ENCODE peak calls at places on chromosomes 16 and 17, in five cellular contexts. One of them, this sample, is unnamed.

GRCh38 chr17:49101054-49101534 is 31.5 kb upstream of the B4GALNT2 start:
- DNase-seq in stimulated activated CD4-positive, alpha-beta T cell treated with anti-CD3 and anti-CD28 coated beads, TNF-alpha, amount 100 ng/mL, for 1 hour: no peak
- DNase-seq in naive thymus-derived CD8-positive, alpha-beta T cell: no peak
- DNase-seq in glutamatergic neuron: no peak
- DNase-seq in dorsolateral prefrontal cortex: no peak
- DNase-seq in this sample: peak

GRCh38 chr17:41695954-41696720 is 7.5 kb downstream of the EIF1 start:
- DNase-seq in stimulated activated CD4-positive, alpha-beta T cell treated with anti-CD3 and anti-CD28 coated beads, TNF-alpha, amount 100 ng/mL, for 1 hour: peak
- DNase-seq in glutamatergic neuron: peak
- DNase-seq in dorsolateral prefrontal cortex: peak
- DNase-seq in naive thymus-derived CD8-positive, alpha-beta T cell: peak
- DNase-seq in this sample: peak

GRCh38 chr16:27402964-27403600 is 1.1 kb downstream of the IL21R start:
- DNase-seq in glutamatergic neuron: peak
- DNase-seq in naive thymus-derived CD8-positive, alpha-beta T cell: peak
- DNase-seq in stimulated activated CD4-positive, alpha-beta T cell treated with anti-CD3 and anti-CD28 coated beads, TNF-alpha, amount 100 ng/mL, for 1 hour: no peak
- DNase-seq in dorsolateral prefrontal cortex: no peak
- DNase-seq in this sample: no peak

GRCh38 chr17:75639327-75639726 is 6.1 kb downstream of the SMIM5 start:
- DNase-seq in naive thymus-derived CD8-positive, alpha-beta T cell: no peak
- DNase-seq in glutamatergic neuron: no peak
- DNase-seq in dorsolateral prefrontal cortex: no peak
- DNase-seq in stimulated activated CD4-positive, alpha-beta T cell treated with anti-CD3 and anti-CD28 coated beads, TNF-alpha, amount 100 ng/mL, for 1 hour: no peak
- DNase-seq in this sample: no peak

GRCh38 chr16:68227183-68227793 is 8.6 kb downstream of the ESRP2 start:
- DNase-seq in naive thymus-derived CD8-positive, alpha-beta T cell: no peak
- DNase-seq in dorsolateral prefrontal cortex: no peak
- DNase-seq in glutamatergic neuron: no peak
- DNase-seq in stimulated activated CD4-positive, alpha-beta T cell treated with anti-CD3 and anti-CD28 coated beads, TNF-alpha, amount 100 ng/mL, for 1 hour: no peak
- DNase-seq in this sample: no peak

GRCh38 chr16:60413969-60414368 is 1622.3 kb downstream of the CDH8 start:
- DNase-seq in naive thymus-derived CD8-positive, alpha-beta T cell: no peak
- DNase-seq in dorsolateral prefrontal cortex: no peak
- DNase-seq in stimulated activated CD4-positive, alpha-beta T cell treated with anti-CD3 and anti-CD28 coated beads, TNF-alpha, amount 100 ng/mL, for 1 hour: no peak
- DNase-seq in glutamatergic neuron: no peak
- DNase-seq in this sample: no peak

GRCh38 chr16:5604770-5605169 is 507.2 kb upstream of the EEF2KMT start:
- DNase-seq in stimulated activated CD4-positive, alpha-beta T cell treated with anti-CD3 and anti-CD28 coated beads, TNF-alpha, amount 100 ng/mL, for 1 hour: no peak
- DNase-seq in dorsolateral prefrontal cortex: peak
- DNase-seq in glutamatergic neuron: no peak
- DNase-seq in naive thymus-derived CD8-positive, alpha-beta T cell: no peak
- DNase-seq in this sample: no peak

GRCh38 chr17:67992541-67993152 is 3.6 kb downstream of the C17orf58 start:
- DNase-seq in dorsolateral prefrontal cortex: no peak
- DNase-seq in glutamatergic neuron: no peak
- DNase-seq in naive thymus-derived CD8-positive, alpha-beta T cell: no peak
- DNase-seq in stimulated activated CD4-positive, alpha-beta T cell treated with anti-CD3 and anti-CD28 coated beads, TNF-alpha, amount 100 ng/mL, for 1 hour: no peak
- DNase-seq in this sample: no peak

GRCh38 chr16:30186782-30187555 is 3.6 kb downstream of the CORO1A start:
- DNase-seq in stimulated activated CD4-positive, alpha-beta T cell treated with anti-CD3 and anti-CD28 coated beads, TNF-alpha, amount 100 ng/mL, for 1 hour: peak
- DNase-seq in dorsolateral prefrontal cortex: no peak
- DNase-seq in naive thymus-derived CD8-positive, alpha-beta T cell: peak
- DNase-seq in glutamatergic neuron: peak
- DNase-seq in this sample: peak

GRCh38 chr17:77433385-77434135 is 292.8 kb downstream of the SEC14L1 start:
- DNase-seq in stimulated activated CD4-positive, alpha-beta T cell treated with anti-CD3 and anti-CD28 coated beads, TNF-alpha, amount 100 ng/mL, for 1 hour: no peak
- DNase-seq in glutamatergic neuron: no peak
- DNase-seq in naive thymus-derived CD8-positive, alpha-beta T cell: no peak
- DNase-seq in dorsolateral prefrontal cortex: no peak
- DNase-seq in this sample: peak

GRCh38 chr17:13728751-13729150 is 127.0 kb upstream of the HS3ST3A1 start:
- DNase-seq in glutamatergic neuron: no peak
- DNase-seq in dorsolateral prefrontal cortex: no peak
- DNase-seq in stimulated activated CD4-positive, alpha-beta T cell treated with anti-CD3 and anti-CD28 coated beads, TNF-alpha, amount 100 ng/mL, for 1 hour: no peak
- DNase-seq in naive thymus-derived CD8-positive, alpha-beta T cell: no peak
- DNase-seq in this sample: no peak

GRCh38 chr17:66416207-66416940 is 114.0 kb downstream of the PRKCA start:
- DNase-seq in glutamatergic neuron: no peak
- DNase-seq in stimulated activated CD4-positive, alpha-beta T cell treated with anti-CD3 and anti-CD28 coated beads, TNF-alpha, amount 100 ng/mL, for 1 hour: no peak
- DNase-seq in dorsolateral prefrontal cortex: no peak
- DNase-seq in naive thymus-derived CD8-positive, alpha-beta T cell: no peak
- DNase-seq in this sample: peak

GRCh38 chr17:41360291-41360995 is 9.2 kb downstream of the KRT33B start:
- DNase-seq in glutamatergic neuron: no peak
- DNase-seq in stimulated activated CD4-positive, alpha-beta T cell treated with anti-CD3 and anti-CD28 coated beads, TNF-alpha, amount 100 ng/mL, for 1 hour: no peak
- DNase-seq in naive thymus-derived CD8-positive, alpha-beta T cell: no peak
- DNase-seq in dorsolateral prefrontal cortex: no peak
- DNase-seq in this sample: peak

GRCh38 chr16:85353839-85354622 is 241.8 kb upstream of the CIBAR2 start:
- DNase-seq in stimulated activated CD4-positive, alpha-beta T cell treated with anti-CD3 and anti-CD28 coated beads, TNF-alpha, amount 100 ng/mL, for 1 hour: no peak
- DNase-seq in glutamatergic neuron: no peak
- DNase-seq in naive thymus-derived CD8-positive, alpha-beta T cell: no peak
- DNase-seq in dorsolateral prefrontal cortex: no peak
- DNase-seq in this sample: no peak

GRCh38 chr16:56609463-56609921 is 1.1 kb downstream of the MT2A start:
- DNase-seq in naive thymus-derived CD8-positive, alpha-beta T cell: peak
- DNase-seq in dorsolateral prefrontal cortex: peak
- DNase-seq in stimulated activated CD4-positive, alpha-beta T cell treated with anti-CD3 and anti-CD28 coated beads, TNF-alpha, amount 100 ng/mL, for 1 hour: peak
- DNase-seq in glutamatergic neuron: no peak
- DNase-seq in this sample: peak

GRCh38 chr17:15966879-15967248 is 21.9 kb downstream of the ADORA2B start:
- DNase-seq in naive thymus-derived CD8-positive, alpha-beta T cell: no peak
- DNase-seq in stimulated activated CD4-positive, alpha-beta T cell treated with anti-CD3 and anti-CD28 coated beads, TNF-alpha, amount 100 ng/mL, for 1 hour: no peak
- DNase-seq in dorsolateral prefrontal cortex: no peak
- DNase-seq in glutamatergic neuron: no peak
- DNase-seq in this sample: no peak

GRCh38 chr17:39763046-39763800 is 25.5 kb downstream of the GRB7 start:
- DNase-seq in stimulated activated CD4-positive, alpha-beta T cell treated with anti-CD3 and anti-CD28 coated beads, TNF-alpha, amount 100 ng/mL, for 1 hour: no peak
- DNase-seq in glutamatergic neuron: no peak
- DNase-seq in dorsolateral prefrontal cortex: no peak
- DNase-seq in naive thymus-derived CD8-positive, alpha-beta T cell: no peak
- DNase-seq in this sample: no peak

GRCh38 chr16:47592232-47592631 is 131.1 kb downstream of the PHKB start:
- DNase-seq in stimulated activated CD4-positive, alpha-beta T cell treated with anti-CD3 and anti-CD28 coated beads, TNF-alpha, amount 100 ng/mL, for 1 hour: no peak
- DNase-seq in naive thymus-derived CD8-positive, alpha-beta T cell: no peak
- DNase-seq in dorsolateral prefrontal cortex: no peak
- DNase-seq in glutamatergic neuron: no peak
- DNase-seq in this sample: no peak

GRCh38 chr17:59842901-59843652 is 49.7 kb downstream of the TUBD1 start:
- DNase-seq in stimulated activated CD4-positive, alpha-beta T cell treated with anti-CD3 and anti-CD28 coated beads, TNF-alpha, amount 100 ng/mL, for 1 hour: no peak
- DNase-seq in naive thymus-derived CD8-positive, alpha-beta T cell: no peak
- DNase-seq in glutamatergic neuron: no peak
- DNase-seq in dorsolateral prefrontal cortex: no peak
- DNase-seq in this sample: peak

GRCh38 chr17:38730526-38731379 is 612 bp downstream of the CISD3 start:
- DNase-seq in dorsolateral prefrontal cortex: peak
- DNase-seq in stimulated activated CD4-positive, alpha-beta T cell treated with anti-CD3 and anti-CD28 coated beads, TNF-alpha, amount 100 ng/mL, for 1 hour: no peak
- DNase-seq in naive thymus-derived CD8-positive, alpha-beta T cell: no peak
- DNase-seq in glutamatergic neuron: peak
- DNase-seq in this sample: peak

GRCh38 chr16:17509194-17509593 is 38.4 kb upstream of the XYLT1 start:
- DNase-seq in stimulated activated CD4-positive, alpha-beta T cell treated with anti-CD3 and anti-CD28 coated beads, TNF-alpha, amount 100 ng/mL, for 1 hour: no peak
- DNase-seq in dorsolateral prefrontal cortex: no peak
- DNase-seq in naive thymus-derived CD8-positive, alpha-beta T cell: no peak
- DNase-seq in glutamatergic neuron: no peak
- DNase-seq in this sample: no peak

GRCh38 chr16:87602005-87602790 is at the start of gene JPH3:
- DNase-seq in stimulated activated CD4-positive, alpha-beta T cell treated with anti-CD3 and anti-CD28 coated beads, TNF-alpha, amount 100 ng/mL, for 1 hour: no peak
- DNase-seq in naive thymus-derived CD8-positive, alpha-beta T cell: no peak
- DNase-seq in dorsolateral prefrontal cortex: peak
- DNase-seq in glutamatergic neuron: peak
- DNase-seq in this sample: no peak

GRCh38 chr17:4950757-4951204 is at the start of gene ENO3:
- DNase-seq in stimulated activated CD4-positive, alpha-beta T cell treated with anti-CD3 and anti-CD28 coated beads, TNF-alpha, amount 100 ng/mL, for 1 hour: no peak
- DNase-seq in naive thymus-derived CD8-positive, alpha-beta T cell: no peak
- DNase-seq in dorsolateral prefrontal cortex: no peak
- DNase-seq in glutamatergic neuron: peak
- DNase-seq in this sample: no peak

GRCh38 chr16:77288222-77288621 is 89.0 kb downstream of the SYCE1L start:
- DNase-seq in naive thymus-derived CD8-positive, alpha-beta T cell: no peak
- DNase-seq in glutamatergic neuron: no peak
- DNase-seq in stimulated activated CD4-positive, alpha-beta T cell treated with anti-CD3 and anti-CD28 coated beads, TNF-alpha, amount 100 ng/mL, for 1 hour: no peak
- DNase-seq in dorsolateral prefrontal cortex: no peak
- DNase-seq in this sample: no peak

GRCh38 chr17:60501589-60501988 is 24.5 kb downstream of the APPBP2 start:
- DNase-seq in naive thymus-derived CD8-positive, alpha-beta T cell: no peak
- DNase-seq in dorsolateral prefrontal cortex: no peak
- DNase-seq in glutamatergic neuron: no peak
- DNase-seq in stimulated activated CD4-positive, alpha-beta T cell treated with anti-CD3 and anti-CD28 coated beads, TNF-alpha, amount 100 ng/mL, for 1 hour: no peak
- DNase-seq in this sample: no peak

GRCh38 chr16:77414752-77415231 is 20.0 kb downstream of the ADAMTS18 start:
- DNase-seq in dorsolateral prefrontal cortex: no peak
- DNase-seq in stimulated activated CD4-positive, alpha-beta T cell treated with anti-CD3 and anti-CD28 coated beads, TNF-alpha, amount 100 ng/mL, for 1 hour: no peak
- DNase-seq in glutamatergic neuron: no peak
- DNase-seq in naive thymus-derived CD8-positive, alpha-beta T cell: no peak
- DNase-seq in this sample: no peak

GRCh38 chr17:57534863-57535651 is 210.0 kb downstream of the CCDC182 start:
- DNase-seq in dorsolateral prefrontal cortex: no peak
- DNase-seq in stimulated activated CD4-positive, alpha-beta T cell treated with anti-CD3 and anti-CD28 coated beads, TNF-alpha, amount 100 ng/mL, for 1 hour: no peak
- DNase-seq in glutamatergic neuron: no peak
- DNase-seq in naive thymus-derived CD8-positive, alpha-beta T cell: no peak
- DNase-seq in this sample: no peak

GRCh38 chr16:90023078-90023447 is 3.8 kb upstream of the DBNDD1 start:
- DNase-seq in stimulated activated CD4-positive, alpha-beta T cell treated with anti-CD3 and anti-CD28 coated beads, TNF-alpha, amount 100 ng/mL, for 1 hour: no peak
- DNase-seq in naive thymus-derived CD8-positive, alpha-beta T cell: no peak
- DNase-seq in dorsolateral prefrontal cortex: no peak
- DNase-seq in glutamatergic neuron: no peak
- DNase-seq in this sample: peak

GRCh38 chr16:31182391-31182790 is 2.5 kb downstream of the FUS start:
- DNase-seq in dorsolateral prefrontal cortex: no peak
- DNase-seq in stimulated activated CD4-positive, alpha-beta T cell treated with anti-CD3 and anti-CD28 coated beads, TNF-alpha, amount 100 ng/mL, for 1 hour: no peak
- DNase-seq in naive thymus-derived CD8-positive, alpha-beta T cell: no peak
- DNase-seq in glutamatergic neuron: no peak
- DNase-seq in this sample: no peak

GRCh38 chr17:45086865-45087495 is 25.9 kb downstream of the NMT1 start:
- DNase-seq in stimulated activated CD4-positive, alpha-beta T cell treated with anti-CD3 and anti-CD28 coated beads, TNF-alpha, amount 100 ng/mL, for 1 hour: no peak
- DNase-seq in naive thymus-derived CD8-positive, alpha-beta T cell: no peak
- DNase-seq in glutamatergic neuron: no peak
- DNase-seq in dorsolateral prefrontal cortex: no peak
- DNase-seq in this sample: no peak

GRCh38 chr17:48571024-48571818 is 6.9 kb downstream of the HOXB4 start:
- DNase-seq in dorsolateral prefrontal cortex: no peak
- DNase-seq in naive thymus-derived CD8-positive, alpha-beta T cell: no peak
- DNase-seq in glutamatergic neuron: no peak
- DNase-seq in stimulated activated CD4-positive, alpha-beta T cell treated with anti-CD3 and anti-CD28 coated beads, TNF-alpha, amount 100 ng/mL, for 1 hour: no peak
- DNase-seq in this sample: no peak

GRCh38 chr16:52435573-52435972 is 111.4 kb downstream of the TOX3 start:
- DNase-seq in stimulated activated CD4-positive, alpha-beta T cell treated with anti-CD3 and anti-CD28 coated beads, TNF-alpha, amount 100 ng/mL, for 1 hour: no peak
- DNase-seq in dorsolateral prefrontal cortex: no peak
- DNase-seq in naive thymus-derived CD8-positive, alpha-beta T cell: no peak
- DNase-seq in glutamatergic neuron: peak
- DNase-seq in this sample: no peak

GRCh38 chr17:64572682-64573154 is 65.9 kb downstream of the CEP95 start:
- DNase-seq in dorsolateral prefrontal cortex: no peak
- DNase-seq in stimulated activated CD4-positive, alpha-beta T cell treated with anti-CD3 and anti-CD28 coated beads, TNF-alpha, amount 100 ng/mL, for 1 hour: no peak
- DNase-seq in glutamatergic neuron: no peak
- DNase-seq in naive thymus-derived CD8-positive, alpha-beta T cell: no peak
- DNase-seq in this sample: no peak

GRCh38 chr17:77437017-77437416 is 296.2 kb downstream of the SEC14L1 start:
- DNase-seq in dorsolateral prefrontal cortex: no peak
- DNase-seq in stimulated activated CD4-positive, alpha-beta T cell treated with anti-CD3 and anti-CD28 coated beads, TNF-alpha, amount 100 ng/mL, for 1 hour: no peak
- DNase-seq in naive thymus-derived CD8-positive, alpha-beta T cell: no peak
- DNase-seq in glutamatergic neuron: no peak
- DNase-seq in this sample: no peak

GRCh38 chr16:69890891-69891282 is 60.2 kb upstream of the CLEC18A start:
- DNase-seq in stimulated activated CD4-positive, alpha-beta T cell treated with anti-CD3 and anti-CD28 coated beads, TNF-alpha, amount 100 ng/mL, for 1 hour: no peak
- DNase-seq in glutamatergic neuron: no peak
- DNase-seq in dorsolateral prefrontal cortex: no peak
- DNase-seq in naive thymus-derived CD8-positive, alpha-beta T cell: no peak
- DNase-seq in this sample: no peak

GRCh38 chr17:82544431-82545070 is 25.0 kb downstream of the FOXK2 start:
- DNase-seq in glutamatergic neuron: peak
- DNase-seq in stimulated activated CD4-positive, alpha-beta T cell treated with anti-CD3 and anti-CD28 coated beads, TNF-alpha, amount 100 ng/mL, for 1 hour: no peak
- DNase-seq in naive thymus-derived CD8-positive, alpha-beta T cell: no peak
- DNase-seq in dorsolateral prefrontal cortex: peak
- DNase-seq in this sample: no peak

GRCh38 chr17:17155568-17155967 is 50.6 kb downstream of the PLD6 start:
- DNase-seq in naive thymus-derived CD8-positive, alpha-beta T cell: no peak
- DNase-seq in dorsolateral prefrontal cortex: no peak
- DNase-seq in stimulated activated CD4-positive, alpha-beta T cell treated with anti-CD3 and anti-CD28 coated beads, TNF-alpha, amount 100 ng/mL, for 1 hour: no peak
- DNase-seq in glutamatergic neuron: no peak
- DNase-seq in this sample: no peak

GRCh38 chr16:8903004-8903403 is 20.9 kb downstream of the LITAFD start:
- DNase-seq in dorsolateral prefrontal cortex: no peak
- DNase-seq in glutamatergic neuron: no peak
- DNase-seq in stimulated activated CD4-positive, alpha-beta T cell treated with anti-CD3 and anti-CD28 coated beads, TNF-alpha, amount 100 ng/mL, for 1 hour: no peak
- DNase-seq in naive thymus-derived CD8-positive, alpha-beta T cell: no peak
- DNase-seq in this sample: no peak